ENCODE peak calls at places on chromosomes 6 and 20, in six cellular contexts. N is hippocampal formation, P is islet precursor cell, B is fibroblast of lung, C is fibroblast of pulmonary artery, K is NCI-H2081. D is an unnamed sample.
A peak's percentile ranks its signal among the peaks of the same experiment; 100 is the strongest.

GRCh38 chr20:53642196-53643030 is 48.8 kb upstream of the ZNF217 start:
- DNase-seq in P (peak; percentile 81), C (peak; percentile 74), B (peak; percentile 68), N (no peak), K (peak; percentile 4), D (no peak)

GRCh38 chr6:89547286-89547685 is 91.3 kb downstream of the LYRM2 start:
- DNase-seq in K (no peak), B (no peak), N (no peak), P (no peak), C (no peak), D (no peak)

GRCh38 chr6:52399511-52400315 is 20.4 kb upstream of the EFHC1 start:
- DNase-seq in B (peak; percentile 51), P (peak; percentile 65), K (peak; percentile 25), C (peak; percentile 81), N (peak; percentile 80), D (no peak)

GRCh38 chr20:60528141-60528540 is 569.9 kb downstream of the CDH26 start:
- DNase-seq in B (no peak), K (no peak), C (no peak), P (no peak), N (no peak), D (no peak)

GRCh38 chr6:139925894-139926641 is 551.6 kb upstream of the CITED2 start:
- DNase-seq in C (peak; percentile 65), B (peak; percentile 94), N (no peak), K (no peak), P (no peak), D (no peak)

GRCh38 chr6:156421933-156422332 is 355.2 kb upstream of the ARID1B start:
- DNase-seq in K (no peak), N (no peak), P (no peak), B (no peak), C (no peak), D (peak; percentile 66)

GRCh38 chr6:129621252-129621651 is 88.7 kb downstream of the ARHGAP18 start:
- DNase-seq in K (no peak), C (no peak), N (no peak), B (no peak), P (no peak), D (no peak)

GRCh38 chr6:55568779-55569439 is 10.1 kb downstream of the HMGCLL1 start:
- DNase-seq in B (no peak), K (no peak), N (peak; percentile 61), P (no peak), C (no peak), D (no peak)

GRCh38 chr6:149846321-149846720 is 17.8 kb downstream of the LRP11 start:
- DNase-seq in K (no peak), C (peak; percentile 87), P (no peak), B (peak; percentile 96), N (no peak), D (no peak)

GRCh38 chr6:146914563-146915483 is 289.4 kb upstream of the STXBP5 start:
- DNase-seq in K (no peak), C (peak; percentile 97), P (peak; percentile 92), N (no peak), B (peak; percentile 98), D (no peak)

GRCh38 chr6:85482206-85483040 is 32.5 kb downstream of the NT5E start:
- DNase-seq in K (no peak), P (no peak), B (peak; percentile 16), C (peak; percentile 31), N (no peak), D (no peak)

GRCh38 chr20:22402990-22403859 is 181.1 kb downstream of the FOXA2 start:
- DNase-seq in P (peak; percentile 68), C (peak; percentile 28), B (peak; percentile 4), N (no peak), K (peak; percentile 79), D (no peak)

GRCh38 chr6:97133071-97133470 is 149.9 kb downstream of the MMS22L start:
- DNase-seq in P (no peak), N (peak; percentile 29), K (no peak), B (peak; percentile 21), C (peak; percentile 14), D (no peak)

GRCh38 chr6:2157441-2158127 is 87.8 kb downstream of the GMDS start:
- DNase-seq in B (peak; percentile 90), N (no peak), C (peak; percentile 88), P (no peak), K (no peak), D (no peak)

GRCh38 chr20:24341781-24342180 is 127.6 kb upstream of the SYNDIG1 start:
- DNase-seq in B (no peak), P (no peak), C (no peak), K (no peak), N (no peak), D (no peak)

GRCh38 chr20:7775072-7775471 is 165.2 kb downstream of the HAO1 start:
- DNase-seq in B (peak; percentile 64), C (peak; percentile 42), P (no peak), K (no peak), N (no peak), D (no peak)

GRCh38 chr20:31605902-31606677 is 1.0 kb downstream of the ID1 start:
- DNase-seq in B (peak; percentile 25), K (no peak), C (peak; percentile 37), P (peak; percentile 62), N (no peak), D (no peak)

GRCh38 chr6:32972353-32973143 is 4.2 kb downstream of the BRD2 start:
- DNase-seq in N (no peak), P (no peak), K (no peak), B (no peak), C (no peak), D (no peak)

D was measured in LNCaP clone FGC.